ENCODE peak calls at places on chromosomes 4 and X, in six cellular contexts. J is K562, H is HCT116, O is upper lobe of left lung, W is HepG2, P is GM12878. D is an unnamed sample.

GRCh38 chr4:141569141-141569540 is 67.2 kb upstream of the IL15 start:
- ATAC-seq in O (no peak), J (no peak), H (no peak), P (no peak), W (no peak), D (no peak)

GRCh38 chrX:39652336-39652735 is 445.4 kb downstream of the BCOR start:
- ATAC-seq in H (peak; percentile 69), W (no peak), P (peak; percentile 46), J (peak; percentile 83), O (no peak), D (no peak)

GRCh38 chr4:85928775-85929585 is 430.9 kb downstream of the MAPK10 start:
- ATAC-seq in W (peak; percentile 98), P (peak; percentile 73), J (no peak), H (no peak), O (peak; percentile 64), D (peak; percentile 32)

GRCh38 chrX:43505759-43506158 is 150.3 kb upstream of the MAOA start:
- ATAC-seq in P (no peak), H (no peak), J (no peak), O (no peak), W (no peak), D (no peak)

GRCh38 chr4:25299476-25300203 is 12.9 kb upstream of the ZCCHC4 start:
- ATAC-seq in P (no peak), J (peak; percentile 56), W (peak; percentile 73), O (peak; percentile 77), H (peak; percentile 87), D (no peak)

GRCh38 chr4:153217440-153217839 is 13.2 kb downstream of the TRIM2 start:
- ATAC-seq in O (no peak), J (no peak), H (no peak), P (no peak), W (no peak), D (no peak)

GRCh38 chr4:130359537-130359936 is 1263.6 kb downstream of the C4orf33 start:
- ATAC-seq in H (no peak), W (no peak), P (no peak), O (no peak), J (no peak), D (no peak)

GRCh38 chrX:123976671-123977316 is 15.3 kb downstream of the STAG2 start:
- ATAC-seq in H (peak; percentile 59), J (peak; percentile 73), W (peak; percentile 51), P (peak; percentile 33), O (peak; percentile 59), D (no peak)

GRCh38 chr4:138775890-138776289 is 239.7 kb upstream of the NOCT start:
- ATAC-seq in W (no peak), O (peak; percentile 40), H (no peak), J (peak; percentile 61), P (peak; percentile 81), D (no peak)

GRCh38 chr4:8269535-8270417 is at the start of gene HTRA3:
- ATAC-seq in O (peak; percentile 83), J (no peak), P (peak; percentile 13), W (peak; percentile 49), H (no peak), D (peak; percentile 82)
- H3K4me3 ChIP-seq in O (peak within 1 kb of the TSS; percentile 52), J (no peak within 1 kb of the TSS), P (no peak within 1 kb of the TSS), W (peak within 1 kb of the TSS; percentile 29), H (no peak within 1 kb of the TSS), D (peak within 1 kb of the TSS; percentile 65)

GRCh38 chrX:101051153-101051548 is 760 bp downstream of the TRMT2B start:
- ATAC-seq in W (peak; percentile 11), J (peak; percentile 3), O (no peak), H (peak; percentile 13), P (peak; percentile 8), D (no peak)

GRCh38 chrX:101057095-101057714 is 5.3 kb upstream of the TRMT2B start:
- ATAC-seq in J (peak; percentile 78), O (no peak), H (no peak), W (no peak), P (peak; percentile 95), D (no peak)

GRCh38 chrX:101051549-101052302 is at the start of gene TRMT2B:
- ATAC-seq in J (peak; percentile 99), O (peak; percentile 99), P (peak; percentile 97), W (peak; percentile 96), H (peak; percentile 96), D (peak; percentile 94)
- TF ChIP-seq POLR2AphosphoS5 in J (peak; percentile 40), O (peak; percentile 36), P (peak; percentile 85), W (peak; percentile 8), H (peak; percentile 50), D (peak; percentile 42)

DNA sequence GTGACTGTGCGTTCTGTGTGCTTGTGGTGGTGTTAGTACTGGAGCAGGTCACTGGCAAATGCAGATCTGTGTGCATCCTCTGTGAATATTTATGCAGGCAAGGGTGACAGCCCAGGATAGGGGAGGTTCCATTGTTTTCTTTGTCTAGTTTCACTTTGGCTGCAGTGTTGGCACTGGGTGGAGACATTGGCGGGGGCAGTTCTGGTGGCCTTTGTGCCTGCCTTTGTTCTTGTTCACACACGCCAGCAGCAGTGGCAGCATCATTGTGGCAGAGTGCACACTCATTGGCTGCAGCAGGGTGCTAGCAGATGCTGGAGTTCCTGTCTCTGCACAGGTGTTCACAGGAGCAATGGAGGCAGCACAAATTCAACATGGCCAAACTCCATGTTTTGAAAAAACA is 495.3 kb downstream of the UBE2NL start:
- ATAC-seq in P (no peak), O (no peak), W (no peak), J (no peak), H (no peak), D (no peak)
- TF ChIP-seq POLR2A in P (no peak), O (no peak), W (no peak), J (no peak), H (no peak), D (no peak)

GRCh38 chr4:113049421-113050355 is at the start of gene ANK2:
- ATAC-seq in H (no peak), O (no peak), P (no peak), W (no peak), J (no peak), D (no peak)
- H3K4me3 ChIP-seq in H (no peak within 1 kb of the TSS), O (no peak within 1 kb of the TSS), P (no peak within 1 kb of the TSS), W (no peak within 1 kb of the TSS), J (no peak within 1 kb of the TSS), D (peak within 1 kb of the TSS; percentile 33)

D was measured in gastroesophageal sphincter.